ENCODE peak calls at places on chromosomes 12 and 14, in six cellular contexts. B, D, Q, H, T and I are unnamed samples.
A peak's percentile ranks its signal among the peaks of the same experiment; 100 is the strongest.

GRCh38 chr12:93714382-93714781 is 37.2 kb downstream of the CRADD start:
- DNase-seq in B (no peak), Q (no peak), H (no peak), D (peak; percentile 20), T (peak; percentile 44), I (no peak)

GRCh38 chr12:116537149-116537904 is 21.9 kb upstream of the MAP1LC3B2 start:
- DNase-seq in D (no peak), T (no peak), H (no peak), B (no peak), Q (no peak), I (no peak)

GRCh38 chr12:46126050-46126727 is 135.8 kb upstream of the SCAF11 start:
- DNase-seq in H (peak; percentile 41), Q (no peak), T (no peak), B (no peak), D (no peak), I (no peak)

GRCh38 chr14:39395555-39396254 is 36.5 kb downstream of the FBXO33 start:
- DNase-seq in B (peak; percentile 39), H (no peak), Q (no peak), D (no peak), T (no peak), I (no peak)

GRCh38 chr12:21825924-21826548 is 51.5 kb upstream of the KCNJ8 start:
- DNase-seq in Q (no peak), B (no peak), H (no peak), D (no peak), T (no peak), I (no peak)

GRCh38 chr14:105251920-105252319 is 3.6 kb downstream of the BTBD6 start:
- DNase-seq in H (no peak), T (no peak), Q (no peak), B (no peak), D (no peak), I (no peak)

GRCh38 chr14:54493293-54493692 is 4.5 kb upstream of the GMFB start:
- DNase-seq in B (no peak), T (peak; percentile 74), H (no peak), Q (peak; percentile 78), D (no peak), I (no peak)

GRCh38 chr14:94561656-94562010 is 391 bp downstream of the SERPINA4 start:
- DNase-seq in B (no peak), Q (no peak), T (no peak), H (no peak), D (no peak), I (no peak)

GRCh38 chr12:104643093-104643646 is 186.4 kb downstream of the CHST11 start:
- DNase-seq in B (no peak), D (no peak), H (no peak), T (no peak), Q (no peak), I (no peak)

GRCh38 chr12:104462931-104463339 is 6.2 kb downstream of the CHST11 start:
- DNase-seq in Q (no peak), H (no peak), B (no peak), D (no peak), T (no peak), I (no peak)

GRCh38 chr12:57366315-57366714 is 64.5 kb downstream of the R3HDM2 start:
- DNase-seq in B (no peak), Q (no peak), H (no peak), D (no peak), T (no peak), I (no peak)
- H2BK120ac ChIP-seq in B (no peak overlapping the region), Q (no peak overlapping the region), H (no peak overlapping the region), D (no peak overlapping the region), T (no peak overlapping the region), I (no peak overlapping the region)

DNA sequence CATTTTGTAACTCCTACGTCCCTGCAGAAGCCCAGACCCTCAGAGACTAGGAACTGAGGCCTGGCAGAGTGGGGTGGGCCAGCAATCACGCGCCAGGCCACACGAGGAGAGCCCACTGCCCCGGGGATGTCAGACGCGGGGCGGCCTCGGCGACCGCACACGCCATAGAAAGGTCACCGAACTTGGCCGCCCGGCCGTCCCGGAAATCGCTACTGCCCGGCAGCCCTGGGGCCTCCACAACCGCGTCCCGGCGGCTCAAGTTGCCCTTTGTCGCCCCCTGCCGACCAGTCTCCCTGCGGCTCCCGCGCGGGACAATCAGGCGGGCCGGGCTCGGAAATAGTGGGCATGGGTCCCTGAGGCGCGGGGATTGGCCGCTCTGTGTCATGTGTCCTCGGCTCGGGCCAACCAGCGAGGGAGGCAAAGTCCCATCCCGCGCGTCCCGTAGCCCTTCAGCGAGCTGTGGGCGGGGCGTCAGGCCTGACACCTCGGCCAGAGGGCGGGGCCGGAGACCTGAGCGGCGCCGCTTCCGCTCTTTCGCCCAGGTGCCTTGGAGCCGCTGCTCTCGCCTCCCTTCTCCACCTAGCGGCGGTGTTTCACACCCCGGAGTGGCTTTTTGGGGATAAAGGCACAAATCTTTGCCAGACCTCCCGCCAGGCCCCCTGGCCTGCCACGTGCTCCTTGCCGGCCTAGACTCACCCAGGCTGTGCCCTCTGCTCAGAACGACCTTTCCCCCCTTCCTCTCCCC is 33.4 kb upstream of the DEGS2 start:
- DNase-seq in H (peak; percentile 100), T (peak; percentile 99), B (peak; percentile 91), Q (peak; percentile 100), D (peak; percentile 99), I (peak; percentile 98)
- H2BK120ac ChIP-seq in H (peak overlapping the region; percentile 75), T (no peak overlapping the region), B (peak overlapping the region; percentile 42), Q (no peak overlapping the region), D (no peak overlapping the region), I (no peak overlapping the region)

DNA sequence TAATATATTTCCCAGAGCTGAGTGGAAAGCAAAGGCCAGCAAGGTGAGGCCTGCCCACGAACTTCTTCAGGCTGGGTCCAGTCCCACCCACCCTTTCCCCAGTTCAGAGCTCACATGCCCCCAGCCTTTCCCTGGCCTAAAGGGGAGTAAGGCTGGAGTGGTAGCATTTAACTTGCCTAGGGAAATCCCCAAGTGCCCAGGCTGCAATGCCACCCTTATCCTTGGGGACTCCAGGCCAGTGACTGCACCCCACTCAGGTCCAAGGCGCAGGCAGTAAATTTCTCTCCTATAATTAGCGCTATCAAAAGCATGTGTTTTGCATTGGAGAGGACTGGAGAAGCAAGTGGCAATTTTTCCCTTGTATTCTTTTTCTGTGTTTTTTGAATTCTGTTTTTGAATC is 3.7 kb upstream of the HOXC6 start:
- DNase-seq in Q (no peak), T (no peak), B (no peak), H (no peak), D (no peak), I (no peak)
- H2BK120ac ChIP-seq in Q (no peak overlapping the region), T (no peak overlapping the region), B (no peak overlapping the region), H (no peak overlapping the region), D (no peak overlapping the region), I (no peak overlapping the region)

GRCh38 chr12:40225337-40225983 is 663 bp downstream of the LRRK2 start:
- DNase-seq in H (no peak), T (no peak), D (no peak), B (no peak), Q (no peak), I (no peak)

GRCh38 chr12:40225984-40226602 is 1.3 kb downstream of the LRRK2 start:
- DNase-seq in Q (no peak), B (no peak), T (no peak), H (no peak), D (no peak), I (no peak)

GRCh38 chr12:40226652-40227051 is 1.9 kb downstream of the LRRK2 start:
- DNase-seq in B (peak; percentile 73), T (no peak), H (no peak), Q (no peak), D (no peak), I (no peak)

GRCh38 chr12:40222247-40222646 is 2.5 kb upstream of the LRRK2 start:
- DNase-seq in D (no peak), H (no peak), T (no peak), B (no peak), Q (no peak), I (no peak)

GRCh38 chr12:40224439-40225291 is at the start of gene LRRK2:
- DNase-seq in H (peak; percentile 12), D (peak; percentile 33), Q (peak; percentile 62), B (peak; percentile 28), T (peak; percentile 44), I (peak; percentile 63)
- H2BK120ac ChIP-seq in H (no peak within 1 kb of the TSS), D (peak within 1 kb of the TSS; percentile 61), Q (no peak within 1 kb of the TSS), B (peak within 1 kb of the TSS; percentile 38), T (peak within 1 kb of the TSS; percentile 76), I (no peak within 1 kb of the TSS)